ENCODE peak calls at places on chromosomes 16 and 17, in five cellular contexts. M is tibial artery, K is prostate gland, N is OCI-LY7, U is heart left ventricle. P is an unnamed sample.
A peak's percentile ranks its signal among the peaks of the same experiment; 100 is the strongest.

GRCh38 chr17:44502598-44503079 is 567 bp downstream of the GPATCH8 start:
- DNase-seq in N (peak; percentile 21), M (peak; percentile 25), K (no peak), U (no peak), P (no peak)

GRCh38 chr16:30941600-30942420 is 7.1 kb upstream of the ORAI3 start:
- DNase-seq in N (peak; percentile 74), K (peak; percentile 61), M (no peak), U (peak; percentile 77), P (no peak)

GRCh38 chr17:53496356-53496755 is 326.4 kb upstream of the KIF2B start:
- DNase-seq in M (no peak), K (no peak), N (no peak), U (no peak), P (no peak)

GRCh38 chr16:89374393-89374948 is 115.9 kb downstream of the ANKRD11 start:
- DNase-seq in M (no peak), N (no peak), K (no peak), U (no peak), P (no peak)

GRCh38 chr16:16092925-16093624 is 130.2 kb downstream of the ABCC6 start:
- DNase-seq in N (no peak), K (no peak), U (no peak), M (no peak), P (no peak)

GRCh38 chr17:34980681-34981537 is 597 bp downstream of the LIG3 start:
- DNase-seq in U (peak; percentile 79), N (peak; percentile 84), K (peak; percentile 76), M (peak; percentile 75), P (no peak)

GRCh38 chr16:56950881-56951771 is 10.6 kb upstream of the CETP start:
- DNase-seq in K (peak; percentile 60), M (peak; percentile 53), U (no peak), N (peak; percentile 90), P (no peak)

GRCh38 chr17:71180801-71181385 is 939.9 kb upstream of the SOX9 start:
- DNase-seq in M (peak; percentile 22), N (no peak), K (peak; percentile 20), U (no peak), P (no peak)

GRCh38 chr17:47801176-47801765 is 20.3 kb downstream of the OSBPL7 start:
- DNase-seq in U (no peak), M (no peak), K (no peak), N (no peak), P (no peak)

GRCh38 chr17:66949501-66949900 is 15.0 kb upstream of the CACNG4 start:
- DNase-seq in N (no peak), M (no peak), K (no peak), U (no peak), P (no peak)

DNA sequence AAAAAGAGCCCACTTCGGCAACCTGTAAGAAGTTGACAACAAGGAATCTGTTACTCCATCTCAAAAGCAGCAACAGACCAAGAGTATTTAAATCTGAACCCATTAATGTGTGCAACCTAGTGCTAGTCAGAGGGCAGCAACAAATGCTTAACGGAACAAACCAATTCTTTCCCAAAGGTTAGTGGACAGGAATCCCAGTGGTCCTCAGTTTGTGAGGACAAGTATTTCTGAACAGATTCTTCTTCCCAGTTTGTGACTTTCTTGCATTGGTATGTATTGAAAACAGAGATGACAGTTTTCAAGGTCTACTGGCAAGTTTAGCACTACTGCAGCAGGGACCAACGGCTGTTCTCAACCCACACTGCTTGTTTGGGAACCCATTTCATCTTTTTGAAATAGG is 2.9 kb downstream of the RPL26 start:
- DNase-seq in M (no peak), K (no peak), N (no peak), U (no peak), P (no peak)
- H3K4me3 ChIP-seq in M (no peak overlapping the region), K (no peak overlapping the region), N (peak overlapping the region; percentile 78), U (no peak overlapping the region), P (no peak overlapping the region)

GRCh38 chr17:57115916-57116315 is 30.9 kb downstream of the AKAP1 start:
- DNase-seq in M (no peak), N (no peak), U (no peak), K (no peak), P (no peak)
- H3K36me3 ChIP-seq in M (peaks cover 84% of the 10 kb centered on the region), N (peaks cover 98% of the 10 kb centered on the region), U (peaks cover 87% of the 10 kb centered on the region), K (peaks cover 16% of the 10 kb centered on the region), P (peaks cover 12% of the 10 kb centered on the region)

DNA sequence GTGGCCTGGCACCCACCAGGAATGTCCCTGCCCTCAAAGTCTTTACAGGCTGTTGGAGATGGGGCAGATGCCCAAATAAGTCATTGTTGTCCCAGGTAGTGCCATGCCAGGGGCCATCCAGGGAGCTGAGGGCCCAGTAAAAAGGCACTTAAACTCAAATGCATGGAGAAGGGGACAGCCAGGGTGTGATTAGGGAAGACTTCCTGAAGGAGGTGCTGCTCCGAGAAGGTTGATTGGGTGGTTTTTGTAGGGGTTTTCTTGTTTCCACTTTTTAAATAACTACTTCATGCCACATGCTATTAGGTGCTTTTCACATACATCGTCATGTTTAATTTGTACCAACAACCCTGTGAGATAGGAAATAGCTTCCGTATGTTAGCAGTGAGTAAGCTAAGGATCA is 66.9 kb downstream of the RAI1 start:
- DNase-seq in N (no peak), M (no peak), K (no peak), U (no peak), P (no peak)
- TF ChIP-seq CTCF in N (peak; percentile 62), M (no peak), K (no peak), U (no peak), P (no peak)

GRCh38 chr17:1997587-1998425 is 27.3 kb downstream of the RTN4RL1 start:
- DNase-seq in N (no peak), K (peak; percentile 77), M (no peak), U (no peak), P (no peak)
- H3K4me3 ChIP-seq in N (no peak overlapping the region), K (peak overlapping the region; percentile 18), M (peak overlapping the region; percentile 57), U (peak overlapping the region; percentile 45), P (no peak overlapping the region)

GRCh38 chr17:21005803-21006202 is 37.0 kb downstream of the USP22 start:
- DNase-seq in N (no peak), M (no peak), K (no peak), U (no peak), P (no peak)
- H3K36me3 ChIP-seq in N (peaks cover 100% of the 10 kb centered on the region), M (peaks cover 83% of the 10 kb centered on the region), K (peaks cover 52% of the 10 kb centered on the region), U (peaks cover 99% of the 10 kb centered on the region), P (peaks cover 55% of the 10 kb centered on the region)

GRCh38 chr17:40190197-40191021 is 13.1 kb downstream of the RAPGEFL1 start:
- DNase-seq in U (no peak), N (peak; percentile 64), K (no peak), M (no peak), P (no peak)
- TF ChIP-seq CTCF in U (no peak), N (peak; percentile 66), K (no peak), M (no peak), P (peak; percentile 58)